ENCODE peak calls at places on chromosome 15, in five cellular contexts. Y is transverse colon, M is stomach, S is adrenal gland, K is suprapubic skin. V is an unnamed sample.

GRCh38 chr15:79160211-79160610 is 69.6 kb upstream of the RASGRF1 start:
- DNase-seq in Y (no peak), M (no peak), S (no peak), K (no peak), V (no peak)

GRCh38 chr15:57335326-57336118 is 40.8 kb upstream of the CGNL1 start:
- DNase-seq in Y (no peak), M (no peak), S (no peak), K (no peak), V (no peak)

GRCh38 chr15:70273808-70274207 is 176.1 kb upstream of the TLE3 start:
- DNase-seq in Y (no peak), M (no peak), S (no peak), K (no peak), V (no peak)

GRCh38 chr15:101807345-101807945 is 4.1 kb downstream of the OR4F6 start:
- DNase-seq in Y (no peak), M (no peak), S (no peak), K (no peak), V (no peak)

GRCh38 chr15:66899555-66900350 is 165.6 kb upstream of the SMAD3 start:
- DNase-seq in Y (no peak), M (no peak), S (no peak), K (no peak), V (peak; percentile 18)

GRCh38 chr15:59303136-59303535 is 69.5 kb downstream of the MYO1E start:
- DNase-seq in Y (no peak), M (no peak), S (no peak), K (no peak), V (no peak)

GRCh38 chr15:56805466-56806146 is 72.3 kb upstream of the ZNF280D start:
- DNase-seq in Y (no peak), M (no peak), S (peak; percentile 26), K (no peak), V (no peak)

GRCh38 chr15:87874896-87875661 is 381.5 kb downstream of the NTRK3 start:
- DNase-seq in Y (no peak), M (no peak), S (no peak), K (no peak), V (no peak)

GRCh38 chr15:26475554-26475953 is 297.3 kb downstream of the GABRB3 start:
- DNase-seq in Y (no peak), M (no peak), S (no peak), K (no peak), V (no peak)

GRCh38 chr15:99708563-99708962 is 24.7 kb downstream of the LYSMD4 start:
- DNase-seq in Y (peak; percentile 77), M (peak; percentile 77), S (peak; percentile 64), K (peak; percentile 91), V (no peak)

GRCh38 chr15:99029358-99029871 is 21.8 kb upstream of the PGPEP1L start:
- DNase-seq in Y (no peak), M (no peak), S (no peak), K (no peak), V (no peak)

GRCh38 chr15:63909819-63910437 is 76.2 kb upstream of the HERC1 start:
- DNase-seq in Y (no peak), M (no peak), S (no peak), K (no peak), V (no peak)

GRCh38 chr15:63052128-63052826 is 9.7 kb downstream of the TPM1 start:
- DNase-seq in Y (no peak), M (no peak), S (no peak), K (no peak), V (no peak)

GRCh38 chr15:70505411-70505919 is 257.9 kb downstream of the UACA start:
- DNase-seq in Y (no peak), M (no peak), S (no peak), K (no peak), V (no peak)

GRCh38 chr15:39194431-39194830 is 386.4 kb upstream of the THBS1 start:
- DNase-seq in Y (no peak), M (no peak), S (no peak), K (no peak), V (no peak)

GRCh38 chr15:45457215-45457614 is 65.3 kb downstream of the SLC30A4 start:
- DNase-seq in Y (no peak), M (no peak), S (no peak), K (no peak), V (no peak)

GRCh38 chr15:25237291-25237978 is 201.4 kb downstream of the UBE3A start:
- DNase-seq in Y (no peak), M (no peak), S (no peak), K (no peak), V (no peak)

GRCh38 chr15:94230436-94230885 is 900 bp upstream of the MCTP2 start:
- DNase-seq in Y (no peak), M (no peak), S (no peak), K (no peak), V (no peak)

GRCh38 chr15:72992733-72993321 is 59.4 kb upstream of the NEO1 start:
- DNase-seq in Y (no peak), M (no peak), S (no peak), K (no peak), V (no peak)

GRCh38 chr15:90903733-90904536 is 833 bp downstream of the MAN2A2 start:
- DNase-seq in Y (peak; percentile 45), M (peak; percentile 57), S (no peak), K (no peak), V (no peak)

GRCh38 chr15:90902656-90902995 is 476 bp upstream of the MAN2A2 start:
- DNase-seq in Y (no peak), M (no peak), S (no peak), K (no peak), V (no peak)

GRCh38 chr15:90902996-90903732 is at the start of gene MAN2A2:
- DNase-seq in Y (peak; percentile 78), M (peak; percentile 85), S (peak; percentile 65), K (no peak), V (peak; percentile 86)

GRCh38 chr15:90904746-90905145 is 1.6 kb downstream of the MAN2A2 start:
- DNase-seq in Y (no peak), M (no peak), S (no peak), K (no peak), V (no peak)

GRCh38 chr15:90901799-90902655 is 1.1 kb upstream of the MAN2A2 start:
- DNase-seq in Y (peak; percentile 82), M (peak; percentile 81), S (peak; percentile 78), K (peak; percentile 84), V (peak; percentile 88)
- TF ChIP-seq POLR2A in Y (peak; percentile 60), M (no peak), S (no peak), K (no peak), V (peak; percentile 64)

DNA sequence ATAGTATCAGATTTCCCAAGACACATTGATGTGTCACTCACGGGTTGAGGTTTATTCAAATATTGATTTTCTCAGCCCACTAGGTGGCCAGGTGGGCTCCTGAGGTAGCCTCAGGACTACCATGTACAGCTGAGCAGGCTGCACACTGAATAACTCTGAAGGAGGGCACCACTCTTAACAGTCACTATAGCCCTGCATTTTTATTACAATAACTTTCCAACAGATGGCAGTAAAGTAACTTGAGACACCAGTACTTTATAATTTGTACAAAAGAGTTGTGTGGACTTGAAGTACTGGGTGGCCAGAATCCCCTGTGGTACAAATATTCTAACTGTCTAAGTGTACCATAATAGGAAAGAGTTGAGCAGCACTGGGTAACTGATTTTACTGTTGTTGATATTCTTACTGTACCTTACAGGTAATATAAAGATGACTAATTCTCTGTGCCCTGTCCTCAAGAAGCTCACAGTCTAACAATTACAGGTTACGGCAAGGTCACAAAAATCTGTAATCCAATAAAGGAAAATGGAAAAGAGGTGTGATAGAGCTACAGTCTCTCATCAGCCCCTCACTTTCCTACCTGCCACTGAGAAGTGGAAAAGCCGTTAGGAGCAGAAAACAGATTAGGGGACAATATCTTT is 76.0 kb downstream of the ETFA start:
- DNase-seq in Y (no peak), M (no peak), S (no peak), K (no peak), V (no peak)
- TF ChIP-seq CTCF in Y (no peak), M (no peak), S (peak; percentile 33), K (no peak), V (peak; percentile 37)

GRCh38 chr15:89340586-89340985 is 6.0 kb upstream of the POLG start:
- DNase-seq in Y (no peak), M (no peak), S (no peak), K (no peak), V (no peak)
- TF ChIP-seq POLR2A in Y (no peak), M (no peak), S (no peak), K (no peak), V (no peak)

GRCh38 chr15:33701304-33701696 is 267.0 kb upstream of the CHRM5 start:
- DNase-seq in Y (no peak), M (no peak), S (no peak), K (no peak), V (no peak)
- TF ChIP-seq CTCF in Y (no peak), M (no peak), S (no peak), K (no peak), V (no peak)

GRCh38 chr15:76993114-76993715 is 1.7 kb upstream of the PSTPIP1 start:
- DNase-seq in Y (peak; percentile 6), M (no peak), S (no peak), K (peak; percentile 50), V (no peak)
- TF ChIP-seq POLR2A in Y (no peak), M (no peak), S (no peak), K (no peak), V (no peak)

GRCh38 chr15:51579012-51579411 is 43.6 kb downstream of the DMXL2 start:
- DNase-seq in Y (no peak), M (no peak), S (no peak), K (no peak), V (no peak)

GRCh38 chr15:51580385-51580784 is 42.2 kb downstream of the DMXL2 start:
- DNase-seq in Y (no peak), M (no peak), S (no peak), K (no peak), V (no peak)

GRCh38 chr15:51576911-51577500 is 45.6 kb downstream of the DMXL2 start:
- DNase-seq in Y (no peak), M (no peak), S (no peak), K (no peak), V (no peak)

GRCh38 chr15:51577907-51578306 is 44.7 kb downstream of the DMXL2 start:
- DNase-seq in Y (no peak), M (no peak), S (no peak), K (no peak), V (no peak)

GRCh38 chr15:51580982-51581381 is 41.6 kb downstream of the DMXL2 start:
- DNase-seq in Y (no peak), M (no peak), S (no peak), K (no peak), V (no peak)
- TF ChIP-seq CTCF in Y (no peak), M (no peak), S (no peak), K (no peak), V (no peak)

DNA sequence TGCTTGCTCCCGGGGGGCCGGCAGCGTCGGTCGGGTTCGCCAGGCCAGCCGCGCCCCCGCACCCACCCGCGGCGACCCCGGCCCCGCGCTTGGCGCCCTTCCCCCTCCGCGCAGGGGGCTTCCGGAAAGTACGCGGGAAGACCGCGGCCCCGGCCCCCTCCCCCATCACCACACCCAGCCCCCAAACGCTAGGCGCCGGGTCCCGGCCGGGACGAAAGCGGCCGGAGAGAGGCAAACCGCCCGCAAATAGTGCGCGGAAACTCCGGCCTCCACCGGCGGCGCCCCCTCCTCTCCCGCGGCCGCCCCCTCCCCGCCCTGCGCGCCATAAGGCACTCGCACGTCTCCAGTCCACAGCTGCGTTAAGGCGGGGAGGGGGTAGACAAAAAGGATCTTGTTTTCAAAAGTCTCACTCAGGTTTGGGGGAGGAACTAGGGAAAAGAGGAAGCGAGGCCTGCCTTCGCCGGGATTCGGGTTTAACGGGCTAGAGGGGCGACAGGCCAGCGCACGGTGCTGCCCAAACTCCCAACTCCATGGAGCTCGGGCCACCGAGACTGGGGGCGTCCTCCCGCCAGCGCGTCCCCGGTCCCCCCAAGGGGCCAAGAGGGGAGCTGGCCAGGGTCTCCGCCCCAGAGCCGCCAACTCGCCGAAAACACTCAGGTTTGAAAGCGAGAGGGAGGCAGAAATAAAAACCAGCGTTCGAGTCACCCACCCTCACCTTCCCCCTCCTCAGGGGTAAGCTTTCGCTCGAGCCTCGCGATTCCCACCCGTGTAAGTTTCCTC is 1.8 kb downstream of the ANP32A start:
- DNase-seq in Y (peak; percentile 48), M (peak; percentile 35), S (peak; percentile 58), K (peak; percentile 78), V (peak; percentile 72)
- TF ChIP-seq POLR2A in Y (peak; percentile 45), M (no peak), S (peak; percentile 15), K (no peak), V (peak; percentile 13)

V was measured in Peyer's patch.